ENCODE peak calls at places on chromosomes 11 and 22, in ten cellular contexts. One of them, this sample, is unnamed.

GRCh38 chr11:34929794-34930763 is 13.7 kb downstream of the PDHX start:
- DNase-seq in IMR-90: no peak
- DNase-seq in upper lobe of left lung: no peak
- DNase-seq in stomach: peak; percentile 78
- DNase-seq in esophagus muscularis mucosa: no peak
- DNase-seq in HCT116: no peak
- DNase-seq in body of pancreas: peak; percentile 64
- DNase-seq in right lobe of liver: no peak
- DNase-seq in adrenal gland: no peak
- DNase-seq in heart left ventricle: no peak
- DNase-seq in this sample: no peak

GRCh38 chr11:3104051-3104714 is 47.0 kb upstream of the CARS1 start:
- DNase-seq in IMR-90: no peak
- DNase-seq in upper lobe of left lung: peak; percentile 65
- DNase-seq in stomach: peak; percentile 11
- DNase-seq in esophagus muscularis mucosa: no peak
- DNase-seq in HCT116: no peak
- DNase-seq in body of pancreas: no peak
- DNase-seq in right lobe of liver: peak; percentile 44
- DNase-seq in adrenal gland: no peak
- DNase-seq in heart left ventricle: peak; percentile 27
- DNase-seq in this sample: peak; percentile 63

GRCh38 chr22:44676441-44677298 is 25.3 kb upstream of the PRR5 start:
- DNase-seq in IMR-90: peak; percentile 13
- DNase-seq in upper lobe of left lung: no peak
- DNase-seq in stomach: peak; percentile 50
- DNase-seq in esophagus muscularis mucosa: no peak
- DNase-seq in HCT116: no peak
- DNase-seq in body of pancreas: no peak
- DNase-seq in right lobe of liver: no peak
- DNase-seq in adrenal gland: no peak
- DNase-seq in heart left ventricle: peak; percentile 24
- DNase-seq in this sample: no peak

GRCh38 chr22:30889268-30889995 is 79.1 kb downstream of the MORC2 start:
- DNase-seq in IMR-90: no peak
- DNase-seq in upper lobe of left lung: no peak
- DNase-seq in stomach: no peak
- DNase-seq in esophagus muscularis mucosa: no peak
- DNase-seq in HCT116: no peak
- DNase-seq in body of pancreas: no peak
- DNase-seq in right lobe of liver: peak; percentile 42
- DNase-seq in adrenal gland: peak; percentile 16
- DNase-seq in heart left ventricle: no peak
- DNase-seq in this sample: peak; percentile 56

GRCh38 chr22:41909290-41910049 is 5.4 kb downstream of the SHISA8 start:
- DNase-seq in IMR-90: no peak
- DNase-seq in upper lobe of left lung: peak; percentile 87
- DNase-seq in stomach: no peak
- DNase-seq in esophagus muscularis mucosa: no peak
- DNase-seq in HCT116: no peak
- DNase-seq in body of pancreas: no peak
- DNase-seq in right lobe of liver: no peak
- DNase-seq in adrenal gland: no peak
- DNase-seq in heart left ventricle: no peak
- DNase-seq in this sample: no peak

GRCh38 chr11:74639533-74639932 is 47.2 kb downstream of the POLD3 start:
- DNase-seq in IMR-90: no peak
- DNase-seq in upper lobe of left lung: no peak
- DNase-seq in stomach: no peak
- DNase-seq in esophagus muscularis mucosa: no peak
- DNase-seq in HCT116: no peak
- DNase-seq in body of pancreas: peak; percentile 38
- DNase-seq in right lobe of liver: no peak
- DNase-seq in adrenal gland: no peak
- DNase-seq in heart left ventricle: no peak
- DNase-seq in this sample: no peak

GRCh38 chr22:43349636-43350035 is 6.5 kb upstream of the SCUBE1 start:
- DNase-seq in IMR-90: no peak
- DNase-seq in upper lobe of left lung: peak; percentile 31
- DNase-seq in stomach: no peak
- DNase-seq in esophagus muscularis mucosa: no peak
- DNase-seq in HCT116: no peak
- DNase-seq in body of pancreas: no peak
- DNase-seq in right lobe of liver: no peak
- DNase-seq in adrenal gland: no peak
- DNase-seq in heart left ventricle: no peak
- DNase-seq in this sample: no peak

GRCh38 chr11:8201524-8202365 is 32.9 kb upstream of the RIC3 start:
- DNase-seq in IMR-90: no peak
- DNase-seq in upper lobe of left lung: no peak
- DNase-seq in stomach: no peak
- DNase-seq in esophagus muscularis mucosa: no peak
- DNase-seq in HCT116: no peak
- DNase-seq in body of pancreas: no peak
- DNase-seq in right lobe of liver: no peak
- DNase-seq in adrenal gland: no peak
- DNase-seq in heart left ventricle: no peak
- DNase-seq in this sample: no peak

GRCh38 chr11:68843703-68844312 is 2.1 kb upstream of the CPT1A start:
- DNase-seq in IMR-90: no peak
- DNase-seq in upper lobe of left lung: peak; percentile 96
- DNase-seq in stomach: peak; percentile 95
- DNase-seq in esophagus muscularis mucosa: no peak
- DNase-seq in HCT116: peak; percentile 67
- DNase-seq in body of pancreas: peak; percentile 93
- DNase-seq in right lobe of liver: peak; percentile 94
- DNase-seq in adrenal gland: peak; percentile 82
- DNase-seq in heart left ventricle: peak; percentile 88
- DNase-seq in this sample: no peak

GRCh38 chr11:33195391-33196190 is 34.3 kb upstream of the CSTF3 start:
- DNase-seq in IMR-90: peak; percentile 67
- DNase-seq in upper lobe of left lung: no peak
- DNase-seq in stomach: no peak
- DNase-seq in esophagus muscularis mucosa: no peak
- DNase-seq in HCT116: no peak
- DNase-seq in body of pancreas: peak; percentile 46
- DNase-seq in right lobe of liver: no peak
- DNase-seq in adrenal gland: no peak
- DNase-seq in heart left ventricle: no peak
- DNase-seq in this sample: no peak

GRCh38 chr11:7444582-7444981 is 40.7 kb upstream of the OLFML1 start:
- DNase-seq in IMR-90: no peak
- DNase-seq in upper lobe of left lung: no peak
- DNase-seq in stomach: no peak
- DNase-seq in esophagus muscularis mucosa: no peak
- DNase-seq in HCT116: no peak
- DNase-seq in body of pancreas: no peak
- DNase-seq in right lobe of liver: no peak
- DNase-seq in adrenal gland: no peak
- DNase-seq in heart left ventricle: no peak
- DNase-seq in this sample: no peak

GRCh38 chr11:86773009-86773408 is 27.3 kb upstream of the PRSS23 start:
- DNase-seq in IMR-90: no peak
- DNase-seq in upper lobe of left lung: no peak
- DNase-seq in stomach: no peak
- DNase-seq in esophagus muscularis mucosa: no peak
- DNase-seq in HCT116: no peak
- DNase-seq in body of pancreas: no peak
- DNase-seq in right lobe of liver: no peak
- DNase-seq in adrenal gland: no peak
- DNase-seq in heart left ventricle: no peak
- DNase-seq in this sample: no peak

GRCh38 chr11:47330002-47330911 is 22.2 kb downstream of the MYBPC3 start:
- DNase-seq in IMR-90: peak; percentile 29
- DNase-seq in upper lobe of left lung: no peak
- DNase-seq in stomach: peak; percentile 64
- DNase-seq in esophagus muscularis mucosa: no peak
- DNase-seq in HCT116: no peak
- DNase-seq in body of pancreas: peak; percentile 14
- DNase-seq in right lobe of liver: no peak
- DNase-seq in adrenal gland: no peak
- DNase-seq in heart left ventricle: peak; percentile 71
- DNase-seq in this sample: no peak

GRCh38 chr11:36149538-36150242 is 139.5 kb downstream of the COMMD9 start:
- DNase-seq in IMR-90: peak; percentile 100
- DNase-seq in upper lobe of left lung: no peak
- DNase-seq in stomach: peak; percentile 33
- DNase-seq in esophagus muscularis mucosa: no peak
- DNase-seq in HCT116: peak; percentile 99
- DNase-seq in body of pancreas: peak; percentile 76
- DNase-seq in right lobe of liver: no peak
- DNase-seq in adrenal gland: peak; percentile 85
- DNase-seq in heart left ventricle: peak; percentile 66
- DNase-seq in this sample: peak; percentile 68

GRCh38 chr22:38203090-38203810 is 1.5 kb downstream of the MAFF start:
- DNase-seq in IMR-90: peak; percentile 53
- DNase-seq in upper lobe of left lung: no peak
- DNase-seq in stomach: peak; percentile 85
- DNase-seq in esophagus muscularis mucosa: no peak
- DNase-seq in HCT116: no peak
- DNase-seq in body of pancreas: peak; percentile 79
- DNase-seq in right lobe of liver: peak; percentile 76
- DNase-seq in adrenal gland: peak; percentile 62
- DNase-seq in heart left ventricle: no peak
- DNase-seq in this sample: no peak

GRCh38 chr11:10308208-10308954 is 3.5 kb downstream of the ADM start:
- DNase-seq in IMR-90: peak; percentile 34
- DNase-seq in upper lobe of left lung: no peak
- DNase-seq in stomach: no peak
- DNase-seq in esophagus muscularis mucosa: no peak
- DNase-seq in HCT116: no peak
- DNase-seq in body of pancreas: no peak
- DNase-seq in right lobe of liver: no peak
- DNase-seq in adrenal gland: no peak
- DNase-seq in heart left ventricle: no peak
- DNase-seq in this sample: no peak
- TF ChIP-seq POLR2A in IMR-90: no peak
- TF ChIP-seq POLR2A in upper lobe of left lung: no peak
- TF ChIP-seq POLR2A in stomach: no peak
- TF ChIP-seq POLR2A in esophagus muscularis mucosa: no peak
- TF ChIP-seq POLR2A in HCT116: no peak
- TF ChIP-seq POLR2A in body of pancreas: peak; percentile 56
- TF ChIP-seq POLR2A in right lobe of liver: no peak
- TF ChIP-seq POLR2A in adrenal gland: peak; percentile 73
- TF ChIP-seq POLR2A in heart left ventricle: no peak
- TF ChIP-seq POLR2A in this sample: no peak

GRCh38 chr22:49671331-49672012 is 156.2 kb downstream of the BRD1 start:
- DNase-seq in IMR-90: no peak
- DNase-seq in upper lobe of left lung: no peak
- DNase-seq in stomach: peak; percentile 3
- DNase-seq in esophagus muscularis mucosa: no peak
- DNase-seq in HCT116: no peak
- DNase-seq in body of pancreas: no peak
- DNase-seq in right lobe of liver: no peak
- DNase-seq in adrenal gland: peak; percentile 9
- DNase-seq in heart left ventricle: no peak
- DNase-seq in this sample: peak; percentile 38

GRCh38 chr22:49670610-49671330 is 156.9 kb downstream of the BRD1 start:
- DNase-seq in IMR-90: no peak
- DNase-seq in upper lobe of left lung: peak; percentile 57
- DNase-seq in stomach: peak; percentile 23
- DNase-seq in esophagus muscularis mucosa: no peak
- DNase-seq in HCT116: no peak
- DNase-seq in body of pancreas: no peak
- DNase-seq in right lobe of liver: peak; percentile 41
- DNase-seq in adrenal gland: no peak
- DNase-seq in heart left ventricle: no peak
- DNase-seq in this sample: peak; percentile 55

GRCh38 chr22:49672013-49672516 is 155.6 kb downstream of the BRD1 start:
- DNase-seq in IMR-90: no peak
- DNase-seq in upper lobe of left lung: no peak
- DNase-seq in stomach: no peak
- DNase-seq in esophagus muscularis mucosa: no peak
- DNase-seq in HCT116: no peak
- DNase-seq in body of pancreas: no peak
- DNase-seq in right lobe of liver: no peak
- DNase-seq in adrenal gland: peak; percentile 4
- DNase-seq in heart left ventricle: no peak
- DNase-seq in this sample: peak; percentile 47

GRCh38 chr22:49674479-49674830 is 153.2 kb downstream of the BRD1 start:
- DNase-seq in IMR-90: no peak
- DNase-seq in upper lobe of left lung: no peak
- DNase-seq in stomach: no peak
- DNase-seq in esophagus muscularis mucosa: no peak
- DNase-seq in HCT116: no peak
- DNase-seq in body of pancreas: no peak
- DNase-seq in right lobe of liver: no peak
- DNase-seq in adrenal gland: no peak
- DNase-seq in heart left ventricle: no peak
- DNase-seq in this sample: no peak

DNA sequence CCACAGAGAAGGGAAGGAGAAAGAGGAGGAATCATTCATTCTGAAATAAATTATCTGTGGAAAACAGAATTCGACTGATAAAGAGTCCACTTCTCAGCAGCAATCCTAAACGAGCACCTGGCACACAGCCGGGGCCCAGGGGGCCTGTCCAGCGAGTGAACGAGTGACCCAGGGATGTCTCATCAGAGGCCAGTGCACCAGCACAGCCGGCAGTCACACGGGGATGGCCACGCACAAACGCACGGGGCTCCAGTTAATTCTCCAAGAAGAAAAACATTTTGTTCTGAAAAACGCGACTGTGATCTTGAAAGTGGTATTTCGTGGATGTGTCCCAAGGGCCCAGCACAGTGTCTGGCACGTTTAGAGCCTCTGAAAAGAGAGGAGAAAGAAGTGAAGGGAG is 154.6 kb downstream of the BRD1 start:
- DNase-seq in IMR-90: no peak
- DNase-seq in upper lobe of left lung: peak; percentile 52
- DNase-seq in stomach: no peak
- DNase-seq in esophagus muscularis mucosa: no peak
- DNase-seq in HCT116: no peak
- DNase-seq in body of pancreas: no peak
- DNase-seq in right lobe of liver: no peak
- DNase-seq in adrenal gland: no peak
- DNase-seq in heart left ventricle: no peak
- DNase-seq in this sample: peak; percentile 56
- H3K27me3 ChIP-seq in IMR-90: peaks cover 9% of the 10 kb centered on the region
- H3K27me3 ChIP-seq in upper lobe of left lung: peaks cover 18% of the 10 kb centered on the region
- H3K27me3 ChIP-seq in stomach: peaks cover 93% of the 10 kb centered on the region
- H3K27me3 ChIP-seq in esophagus muscularis mucosa: peaks cover 10% of the 10 kb centered on the region
- H3K27me3 ChIP-seq in HCT116: peaks cover 33% of the 10 kb centered on the region
- H3K27me3 ChIP-seq in body of pancreas: no peaks in the 10 kb centered on the region
- H3K27me3 ChIP-seq in right lobe of liver: no peaks in the 10 kb centered on the region
- H3K27me3 ChIP-seq in adrenal gland: peaks cover 36% of the 10 kb centered on the region
- H3K27me3 ChIP-seq in heart left ventricle: peaks cover 45% of the 10 kb centered on the region
- H3K27me3 ChIP-seq in this sample: peaks cover 84% of the 10 kb centered on the region

GRCh38 chr11:114293201-114293711 is 2.9 kb upstream of the NNMT start:
- DNase-seq in IMR-90: no peak
- DNase-seq in upper lobe of left lung: no peak
- DNase-seq in stomach: no peak
- DNase-seq in esophagus muscularis mucosa: peak; percentile 47
- DNase-seq in HCT116: no peak
- DNase-seq in body of pancreas: no peak
- DNase-seq in right lobe of liver: no peak
- DNase-seq in adrenal gland: no peak
- DNase-seq in heart left ventricle: no peak
- DNase-seq in this sample: no peak
- H3K27ac ChIP-seq in IMR-90: peak overlapping the region; percentile 47
- H3K27ac ChIP-seq in upper lobe of left lung: peak overlapping the region; percentile 79
- H3K27ac ChIP-seq in stomach: peak overlapping the region; percentile 88
- H3K27ac ChIP-seq in esophagus muscularis mucosa: peak overlapping the region; percentile 88
- H3K27ac ChIP-seq in HCT116: no peak overlapping the region
- H3K27ac ChIP-seq in body of pancreas: peak overlapping the region; percentile 8
- H3K27ac ChIP-seq in right lobe of liver: peak overlapping the region; percentile 95
- H3K27ac ChIP-seq in adrenal gland: peak overlapping the region; percentile 35
- H3K27ac ChIP-seq in heart left ventricle: peak overlapping the region; percentile 85
- H3K27ac ChIP-seq in this sample: peak overlapping the region; percentile 94

GRCh38 chr11:62556102-62556871 is 9.7 kb upstream of the AHNAK start:
- DNase-seq in IMR-90: peak; percentile 95
- DNase-seq in upper lobe of left lung: peak; percentile 78
- DNase-seq in stomach: peak; percentile 89
- DNase-seq in esophagus muscularis mucosa: peak; percentile 97
- DNase-seq in HCT116: peak; percentile 93
- DNase-seq in body of pancreas: peak; percentile 85
- DNase-seq in right lobe of liver: no peak
- DNase-seq in adrenal gland: peak; percentile 95
- DNase-seq in heart left ventricle: peak; percentile 94
- DNase-seq in this sample: peak; percentile 97
- TF ChIP-seq POLR2A in IMR-90: no peak
- TF ChIP-seq POLR2A in upper lobe of left lung: no peak
- TF ChIP-seq POLR2A in stomach: no peak
- TF ChIP-seq POLR2A in esophagus muscularis mucosa: no peak
- TF ChIP-seq POLR2A in HCT116: peak; percentile 21
- TF ChIP-seq POLR2A in body of pancreas: no peak
- TF ChIP-seq POLR2A in right lobe of liver: no peak
- TF ChIP-seq POLR2A in adrenal gland: peak; percentile 35
- TF ChIP-seq POLR2A in heart left ventricle: no peak
- TF ChIP-seq POLR2A in this sample: no peak